ENCODE peak calls at places on chromosomes 7 and 10, in ten cellular contexts. J, G, A, L, C, Z, M, I, R and E are unnamed samples.

GRCh38 chr10:117518246-117518645 is 24.3 kb upstream of the EMX2 start:
- DNase-seq in C (no peak), I (no peak), L (no peak), Z (no peak), R (no peak), G (no peak), A (no peak), M (no peak), J (peak), E (no peak)

GRCh38 chr7:105602325-105603305 is 21.3 kb upstream of the EFCAB10 start:
- DNase-seq in C (no peak), Z (no peak), R (no peak), M (no peak), L (no peak), J (no peak), G (no peak), I (no peak), A (no peak), E (no peak)

GRCh38 chr7:36128448-36129047 is 24.5 kb upstream of the EEPD1 start:
- DNase-seq in M (peak), I (peak), J (peak), R (peak), Z (peak), A (no peak), C (peak), L (peak), G (peak), E (peak)

GRCh38 chr10:352476-353235 is 217.4 kb downstream of the ZMYND11 start:
- DNase-seq in L (no peak), C (no peak), M (no peak), J (no peak), A (peak), G (no peak), R (no peak), I (no peak), Z (no peak), E (no peak)

GRCh38 chr7:47609803-47610452 is 28.0 kb upstream of the TNS3 start:
- DNase-seq in J (peak), L (no peak), A (no peak), G (peak), I (no peak), R (no peak), C (no peak), M (peak), Z (no peak), E (no peak)

GRCh38 chr7:107660381-107661080 is at the start of gene SLC26A4:
- DNase-seq in C (peak), Z (no peak), L (no peak), M (no peak), G (no peak), A (peak), I (no peak), R (no peak), J (no peak), E (peak)

GRCh38 chr7:155228894-155229293 is 68.8 kb upstream of the INSIG1 start:
- DNase-seq in R (no peak), J (no peak), I (no peak), G (no peak), L (no peak), M (no peak), A (peak), Z (no peak), C (no peak), E (no peak)

GRCh38 chr10:11885437-11886137 is 62.4 kb downstream of the PROSER2 start:
- DNase-seq in C (no peak), J (no peak), M (no peak), I (no peak), R (no peak), Z (no peak), L (no peak), G (no peak), A (peak), E (no peak)

GRCh38 chr10:81479316-81479715 is 395.7 kb upstream of the NRG3 start:
- DNase-seq in L (no peak), R (no peak), Z (no peak), G (no peak), A (no peak), M (no peak), I (no peak), J (no peak), C (no peak), E (no peak)

GRCh38 chr10:44260286-44260928 is 124.5 kb downstream of the CXCL12 start:
- DNase-seq in J (no peak), A (no peak), M (no peak), C (no peak), R (no peak), L (no peak), Z (no peak), G (no peak), I (no peak), E (no peak)

GRCh38 chr7:2560175-2560695 is 1.5 kb downstream of the IQCE start:
- DNase-seq in J (no peak), A (peak), R (no peak), G (no peak), L (no peak), C (peak), Z (no peak), M (no peak), I (no peak), E (no peak)

GRCh38 chr7:116273918-116274301 is 63.6 kb downstream of the TES start:
- DNase-seq in A (no peak), G (no peak), J (no peak), I (no peak), L (no peak), M (no peak), R (no peak), C (no peak), Z (no peak), E (no peak)

GRCh38 chr7:94650652-94651051 is 5.3 kb downstream of the SGCE start:
- DNase-seq in R (no peak), Z (no peak), I (no peak), G (no peak), A (no peak), M (no peak), L (no peak), C (no peak), J (no peak), E (no peak)

GRCh38 chr7:98357751-98358161 is 43.1 kb downstream of the BAIAP2L1 start:
- DNase-seq in I (peak), L (no peak), Z (no peak), M (no peak), R (no peak), G (peak), J (peak), A (peak), C (peak), E (peak)

GRCh38 chr7:90474284-90475210 is 5.1 kb downstream of the PTTG1IP2 start:
- DNase-seq in C (no peak), A (no peak), G (no peak), J (no peak), R (no peak), Z (no peak), M (no peak), L (no peak), I (no peak), E (no peak)

GRCh38 chr7:82442492-82443043 is 1.0 kb downstream of the CACNA2D1 start:
- DNase-seq in Z (peak), L (peak), J (no peak), R (no peak), A (no peak), C (peak), M (peak), I (no peak), G (no peak), E (no peak)

GRCh38 chr10:122749886-122750285 is 50.2 kb upstream of the C10orf120 start:
- DNase-seq in M (no peak), Z (no peak), I (no peak), A (no peak), G (no peak), L (no peak), J (no peak), R (no peak), C (no peak), E (no peak)

GRCh38 chr7:99146979-99147378 is 3.1 kb upstream of the SMURF1 start:
- DNase-seq in R (no peak), A (no peak), L (no peak), M (no peak), G (no peak), Z (no peak), I (no peak), C (no peak), J (no peak), E (no peak)

GRCh38 chr7:94912085-94912484 is 4.7 kb downstream of the PPP1R9A start:
- DNase-seq in G (no peak), I (no peak), A (no peak), J (no peak), R (no peak), C (no peak), L (no peak), Z (no peak), M (no peak), E (no peak)

GRCh38 chr10:12724782-12725579 is 276.5 kb downstream of the CCDC3 start:
- DNase-seq in L (no peak), M (no peak), A (no peak), Z (no peak), J (no peak), G (no peak), I (no peak), R (no peak), C (no peak), E (no peak)

GRCh38 chr7:157046681-157047080 is 36.2 kb upstream of the MNX1 start:
- DNase-seq in L (no peak), M (no peak), J (no peak), G (no peak), A (no peak), Z (no peak), R (peak), I (no peak), C (no peak), E (no peak)

GRCh38 chr10:133339708-133340380 is 3.1 kb upstream of the CALY start:
- DNase-seq in A (no peak), M (no peak), R (no peak), I (no peak), J (no peak), G (no peak), Z (no peak), C (no peak), L (no peak), E (no peak)

GRCh38 chr10:88091490-88092061 is 228.2 kb downstream of the PTEN start:
- DNase-seq in J (peak), R (peak), L (no peak), G (no peak), I (no peak), M (peak), C (peak), A (peak), Z (no peak), E (no peak)

GRCh38 chr7:149430197-149430596 is 30.7 kb downstream of the ZNF777 start:
- DNase-seq in Z (no peak), R (no peak), C (peak), I (no peak), J (no peak), G (no peak), A (no peak), L (no peak), M (no peak), E (no peak)

GRCh38 chr10:130766716-130767115 is 544.8 kb downstream of the TCERG1L start:
- DNase-seq in A (peak), J (no peak), L (no peak), I (no peak), M (no peak), Z (no peak), G (no peak), C (no peak), R (no peak), E (no peak)

GRCh38 chr10:70462349-70462984 is 16.1 kb upstream of the PALD1 start:
- DNase-seq in A (peak), M (peak), J (no peak), I (no peak), Z (peak), R (peak), L (no peak), G (peak), C (no peak), E (peak)

GRCh38 chr7:132019718-132020117 is 463.3 kb upstream of the PODXL start:
- DNase-seq in M (no peak), G (no peak), A (no peak), I (no peak), C (no peak), R (no peak), Z (no peak), J (no peak), L (no peak), E (no peak)

GRCh38 chr10:50403074-50403473 is 151.8 kb upstream of the ASAH2 start:
- DNase-seq in Z (no peak), C (no peak), A (no peak), G (no peak), R (no peak), M (no peak), L (no peak), I (no peak), J (no peak), E (no peak)

GRCh38 chr10:15444105-15445021 is 73.3 kb upstream of the FAM171A1 start:
- DNase-seq in G (no peak), Z (no peak), C (no peak), I (no peak), M (no peak), A (no peak), L (no peak), R (no peak), J (no peak), E (no peak)

GRCh38 chr10:28892818-28893547 is 215.7 kb downstream of the BAMBI start:
- DNase-seq in C (no peak), Z (no peak), A (no peak), R (peak), I (no peak), L (no peak), J (no peak), M (no peak), G (no peak), E (no peak)

GRCh38 chr7:139242741-139243281 is 11.8 kb downstream of the UBN2 start:
- DNase-seq in Z (no peak), R (no peak), G (no peak), M (peak), A (no peak), L (no peak), J (no peak), I (no peak), C (no peak), E (no peak)

GRCh38 chr10:14838582-14839304 is 637 bp downstream of the HSPA14 start:
- DNase-seq in M (peak), C (peak), J (peak), R (peak), Z (peak), A (no peak), L (peak), G (no peak), I (peak), E (peak)

GRCh38 chr7:71574153-71574894 is 442.4 kb downstream of the GALNT17 start:
- DNase-seq in R (no peak), L (no peak), G (no peak), M (no peak), I (no peak), J (no peak), A (no peak), C (no peak), Z (no peak), E (no peak)

GRCh38 chr7:135774284-135774683 is 25.7 kb upstream of the FAM180A start:
- DNase-seq in L (no peak), M (no peak), Z (peak), A (no peak), C (no peak), I (no peak), G (no peak), R (peak), J (no peak), E (peak)

GRCh38 chr10:72074413-72075183 is 13.8 kb downstream of the SPOCK2 start:
- DNase-seq in J (no peak), Z (no peak), G (no peak), L (no peak), A (peak), C (no peak), M (no peak), I (no peak), R (no peak), E (no peak)

GRCh38 chr10:94489976-94490788 is 55.4 kb upstream of the HELLS start:
- DNase-seq in I (no peak), M (no peak), G (no peak), A (no peak), Z (no peak), R (no peak), C (no peak), J (no peak), L (no peak), E (no peak)

GRCh38 chr10:94490789-94491039 is 54.9 kb upstream of the HELLS start:
- DNase-seq in L (no peak), G (no peak), C (no peak), R (no peak), Z (no peak), M (no peak), A (no peak), I (no peak), J (no peak), E (no peak)

GRCh38 chr10:94487575-94487974 is 58.0 kb upstream of the HELLS start:
- DNase-seq in Z (no peak), I (no peak), L (no peak), C (no peak), J (no peak), G (no peak), A (no peak), R (no peak), M (no peak), E (no peak)

GRCh38 chr10:94485094-94485493 is 60.5 kb upstream of the HELLS start:
- DNase-seq in C (no peak), L (no peak), I (no peak), A (no peak), Z (no peak), G (no peak), J (no peak), R (no peak), M (no peak), E (no peak)

DNA sequence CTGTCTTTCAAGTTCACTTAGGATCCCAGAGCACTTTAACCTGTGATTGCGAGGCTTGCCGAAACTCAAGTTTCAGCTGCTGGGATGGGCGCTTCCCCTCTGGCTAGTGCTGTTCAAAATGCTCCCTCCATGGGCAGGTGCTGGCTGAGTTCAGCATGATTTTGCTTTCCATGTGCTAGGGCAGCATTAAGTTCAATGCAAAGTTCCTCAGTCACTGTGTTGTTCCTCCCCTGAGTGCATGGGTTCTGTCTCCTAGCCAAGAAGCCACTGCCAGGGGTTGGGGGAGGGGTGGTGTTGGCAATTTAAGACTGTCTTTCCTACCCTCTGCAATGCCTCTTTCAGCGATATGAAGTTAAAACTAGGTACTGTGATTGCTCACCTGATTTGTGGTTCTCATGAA is 56.5 kb upstream of the HELLS start:
- DNase-seq in J (no peak), Z (no peak), G (no peak), I (no peak), A (no peak), R (no peak), M (no peak), L (no peak), C (no peak), E (no peak)
- TF ChIP-seq POLR2A in J (no peak), Z (no peak), G (no peak), I (no peak), A (no peak), R (no peak), M (no peak), L (no peak), C (no peak), E (no peak)

DNA sequence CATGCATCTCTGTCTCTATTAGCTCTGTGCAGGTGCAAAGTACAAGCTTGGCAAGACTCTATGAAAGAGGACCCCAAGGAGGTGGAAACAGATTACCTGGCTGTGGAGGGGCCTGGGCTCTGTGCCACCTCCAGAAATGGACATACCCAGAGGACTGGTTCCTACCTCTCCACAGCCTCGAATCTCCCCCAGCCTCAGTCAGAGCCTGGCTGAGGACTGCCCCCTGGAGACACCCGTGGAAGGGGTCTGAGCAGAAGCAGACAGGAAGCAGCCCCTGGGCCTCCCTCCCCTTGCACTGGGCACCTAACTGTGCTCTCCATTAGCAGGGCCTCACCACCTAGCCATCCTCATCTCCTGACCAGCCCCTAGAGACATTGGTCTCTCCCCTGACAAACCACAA is 92.0 kb downstream of the DLG5 start:
- DNase-seq in I (no peak), R (no peak), Z (no peak), A (peak), J (no peak), G (no peak), L (no peak), M (no peak), C (no peak), E (no peak)
- TF ChIP-seq POLR2A in I (no peak), R (no peak), Z (no peak), A (no peak), J (no peak), G (no peak), L (no peak), M (no peak), C (no peak), E (no peak)

GRCh38 chr7:76315372-76315771 is 12.9 kb downstream of the HSPB1 start:
- DNase-seq in I (no peak), C (no peak), R (no peak), J (no peak), Z (no peak), G (no peak), M (peak), A (peak), L (no peak), E (no peak)

GRCh38 chr7:76316984-76317781 is 14.7 kb downstream of the HSPB1 start:
- DNase-seq in M (peak), L (peak), G (no peak), C (no peak), I (no peak), Z (no peak), J (no peak), R (no peak), A (peak), E (peak)

GRCh38 chr7:76317782-76318487 is 15.5 kb downstream of the HSPB1 start:
- DNase-seq in R (peak), M (peak), G (peak), C (peak), L (peak), I (peak), A (peak), J (peak), Z (peak), E (peak)

GRCh38 chr7:76314042-76314721 is 11.7 kb downstream of the HSPB1 start:
- DNase-seq in M (peak), Z (peak), G (peak), A (peak), J (peak), I (peak), C (peak), R (peak), L (peak), E (peak)

DNA sequence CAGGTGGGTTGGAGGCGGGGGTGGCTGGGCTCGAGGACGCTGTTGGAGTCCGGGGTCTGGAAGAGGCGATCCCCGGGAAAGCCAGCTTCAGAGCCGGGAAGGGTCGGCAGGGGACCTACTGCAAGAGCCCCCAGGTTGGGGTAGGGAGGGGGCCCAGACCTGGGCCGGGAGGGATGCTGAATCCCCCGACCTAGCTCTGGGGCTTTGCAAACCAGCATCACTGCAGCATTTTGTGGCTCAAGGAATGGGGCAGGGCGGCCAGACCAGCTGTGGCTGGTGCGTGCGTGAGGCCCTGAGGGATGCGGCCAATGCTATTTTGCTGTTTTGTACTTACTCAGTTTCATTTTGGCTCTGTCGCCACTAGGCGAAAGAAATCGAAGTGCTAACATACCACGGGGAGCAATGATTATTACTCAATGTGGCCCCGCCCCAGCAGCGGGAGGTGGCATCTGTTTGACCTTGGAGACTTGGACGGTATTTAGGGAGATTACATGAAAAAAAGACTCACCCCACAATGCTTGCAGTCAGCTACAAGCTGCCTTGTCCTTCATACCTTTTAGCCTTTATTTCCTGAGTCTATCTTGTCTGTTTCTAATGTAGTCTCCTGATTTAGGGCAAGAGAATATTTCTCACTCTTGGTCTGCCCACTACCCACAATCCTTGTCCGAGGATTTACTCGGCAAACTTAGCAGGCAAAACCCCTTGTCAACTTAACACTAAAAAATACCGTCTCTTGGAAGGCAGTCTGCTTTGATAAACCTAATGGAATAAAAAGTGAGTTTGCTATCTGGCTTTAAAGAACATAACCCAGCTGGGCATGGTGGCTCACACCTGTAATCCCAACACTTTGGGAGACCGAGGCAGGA is 16.2 kb downstream of the HSPB1 start:
- DNase-seq in Z (peak), J (peak), R (peak), I (peak), G (peak), C (peak), L (peak), M (peak), A (no peak), E (peak)
- TF ChIP-seq POLR2A in Z (peak), J (no peak), R (no peak), I (no peak), G (no peak), C (no peak), L (no peak), M (no peak), A (no peak), E (peak)

GRCh38 chr10:95183451-95184230 is 10.4 kb upstream of the ACSM6 start:
- DNase-seq in J (peak), L (peak), C (peak), I (peak), R (peak), G (peak), Z (peak), A (peak), M (peak), E (peak)
- TF ChIP-seq POLR2A in J (peak), L (no peak), C (no peak), I (peak), R (no peak), G (peak), Z (no peak), A (no peak), M (no peak), E (peak)